ENCODE peak calls at places on chromosomes 1 and 21, in seven cellular contexts. One of them, this sample, is unnamed.

GRCh38 chr1:178650950-178651461 is 74.0 kb upstream of the RALGPS2 start:
- DNase-seq in T-cell: no peak
- DNase-seq in nucleus accumbens: no peak
- DNase-seq in AG20443: no peak
- DNase-seq in cardiac muscle cell: no peak
- DNase-seq in stimulated activated CD4-positive, alpha-beta T cell treated with anti-CD3 and anti-CD28 coated beads, Interleukin-2, amount 100 ng/mL, for 24 hours: no peak
- DNase-seq in RKO: peak; percentile 14
- DNase-seq in this sample: no peak

GRCh38 chr21:41065539-41065938 is 102.4 kb upstream of the BACE2 start:
- DNase-seq in T-cell: no peak
- DNase-seq in AG20443: no peak
- DNase-seq in stimulated activated CD4-positive, alpha-beta T cell treated with anti-CD3 and anti-CD28 coated beads, Interleukin-2, amount 100 ng/mL, for 24 hours: no peak
- DNase-seq in nucleus accumbens: no peak
- DNase-seq in RKO: no peak
- DNase-seq in cardiac muscle cell: no peak
- DNase-seq in this sample: no peak

GRCh38 chr1:30631700-30632099 is 91.7 kb downstream of the MATN1 start:
- DNase-seq in T-cell: no peak
- DNase-seq in cardiac muscle cell: no peak
- DNase-seq in nucleus accumbens: no peak
- DNase-seq in stimulated activated CD4-positive, alpha-beta T cell treated with anti-CD3 and anti-CD28 coated beads, Interleukin-2, amount 100 ng/mL, for 24 hours: no peak
- DNase-seq in RKO: no peak
- DNase-seq in AG20443: no peak
- DNase-seq in this sample: no peak

GRCh38 chr1:67830226-67830625 is 3.0 kb downstream of the GNG12 start:
- DNase-seq in AG20443: no peak
- DNase-seq in cardiac muscle cell: no peak
- DNase-seq in RKO: peak; percentile 91
- DNase-seq in stimulated activated CD4-positive, alpha-beta T cell treated with anti-CD3 and anti-CD28 coated beads, Interleukin-2, amount 100 ng/mL, for 24 hours: no peak
- DNase-seq in T-cell: no peak
- DNase-seq in nucleus accumbens: no peak
- DNase-seq in this sample: no peak

GRCh38 chr1:226751214-226751613 is 12.1 kb upstream of the ITPKB start:
- DNase-seq in stimulated activated CD4-positive, alpha-beta T cell treated with anti-CD3 and anti-CD28 coated beads, Interleukin-2, amount 100 ng/mL, for 24 hours: no peak
- DNase-seq in cardiac muscle cell: no peak
- DNase-seq in AG20443: no peak
- DNase-seq in RKO: no peak
- DNase-seq in nucleus accumbens: no peak
- DNase-seq in T-cell: no peak
- DNase-seq in this sample: no peak

GRCh38 chr1:62377043-62377562 is 57.9 kb upstream of the KANK4 start:
- DNase-seq in cardiac muscle cell: no peak
- DNase-seq in nucleus accumbens: no peak
- DNase-seq in RKO: no peak
- DNase-seq in T-cell: no peak
- DNase-seq in AG20443: no peak
- DNase-seq in stimulated activated CD4-positive, alpha-beta T cell treated with anti-CD3 and anti-CD28 coated beads, Interleukin-2, amount 100 ng/mL, for 24 hours: no peak
- DNase-seq in this sample: no peak

GRCh38 chr1:111197598-111198289 is 2.7 kb downstream of the DENND2D start:
- DNase-seq in nucleus accumbens: no peak
- DNase-seq in stimulated activated CD4-positive, alpha-beta T cell treated with anti-CD3 and anti-CD28 coated beads, Interleukin-2, amount 100 ng/mL, for 24 hours: peak; percentile 71
- DNase-seq in T-cell: peak; percentile 74
- DNase-seq in cardiac muscle cell: peak; percentile 47
- DNase-seq in RKO: no peak
- DNase-seq in AG20443: no peak
- DNase-seq in this sample: no peak

GRCh38 chr1:221998186-221998612 is 256.3 kb upstream of the DUSP10 start:
- DNase-seq in T-cell: no peak
- DNase-seq in AG20443: no peak
- DNase-seq in cardiac muscle cell: no peak
- DNase-seq in nucleus accumbens: no peak
- DNase-seq in stimulated activated CD4-positive, alpha-beta T cell treated with anti-CD3 and anti-CD28 coated beads, Interleukin-2, amount 100 ng/mL, for 24 hours: no peak
- DNase-seq in RKO: no peak
- DNase-seq in this sample: no peak

GRCh38 chr21:38241029-38241740 is 15.6 kb upstream of the KCNJ15 start:
- DNase-seq in nucleus accumbens: no peak
- DNase-seq in cardiac muscle cell: no peak
- DNase-seq in AG20443: peak; percentile 81
- DNase-seq in T-cell: no peak
- DNase-seq in stimulated activated CD4-positive, alpha-beta T cell treated with anti-CD3 and anti-CD28 coated beads, Interleukin-2, amount 100 ng/mL, for 24 hours: no peak
- DNase-seq in RKO: no peak
- DNase-seq in this sample: no peak

GRCh38 chr1:154141240-154141639 is 13.6 kb downstream of the NUP210L start:
- DNase-seq in nucleus accumbens: no peak
- DNase-seq in AG20443: peak; percentile 27
- DNase-seq in T-cell: no peak
- DNase-seq in cardiac muscle cell: no peak
- DNase-seq in RKO: no peak
- DNase-seq in stimulated activated CD4-positive, alpha-beta T cell treated with anti-CD3 and anti-CD28 coated beads, Interleukin-2, amount 100 ng/mL, for 24 hours: no peak
- DNase-seq in this sample: no peak

GRCh38 chr1:9413143-9413876 is 120.6 kb downstream of the SPSB1 start:
- DNase-seq in cardiac muscle cell: peak; percentile 80
- DNase-seq in AG20443: peak; percentile 89
- DNase-seq in T-cell: no peak
- DNase-seq in nucleus accumbens: no peak
- DNase-seq in stimulated activated CD4-positive, alpha-beta T cell treated with anti-CD3 and anti-CD28 coated beads, Interleukin-2, amount 100 ng/mL, for 24 hours: peak; percentile 72
- DNase-seq in RKO: no peak
- DNase-seq in this sample: peak; percentile 67

GRCh38 chr1:198657550-198658064 is 18.8 kb downstream of the PTPRC start:
- DNase-seq in AG20443: peak; percentile 73
- DNase-seq in cardiac muscle cell: no peak
- DNase-seq in nucleus accumbens: no peak
- DNase-seq in RKO: no peak
- DNase-seq in T-cell: no peak
- DNase-seq in stimulated activated CD4-positive, alpha-beta T cell treated with anti-CD3 and anti-CD28 coated beads, Interleukin-2, amount 100 ng/mL, for 24 hours: no peak
- DNase-seq in this sample: peak; percentile 91

GRCh38 chr1:29650476-29650875 is 414.2 kb downstream of the PTPRU start:
- DNase-seq in cardiac muscle cell: no peak
- DNase-seq in RKO: no peak
- DNase-seq in nucleus accumbens: no peak
- DNase-seq in T-cell: no peak
- DNase-seq in AG20443: no peak
- DNase-seq in stimulated activated CD4-positive, alpha-beta T cell treated with anti-CD3 and anti-CD28 coated beads, Interleukin-2, amount 100 ng/mL, for 24 hours: no peak
- DNase-seq in this sample: no peak

GRCh38 chr1:47229031-47229831 is 2.8 kb downstream of the TAL1 start:
- DNase-seq in cardiac muscle cell: no peak
- DNase-seq in RKO: no peak
- DNase-seq in nucleus accumbens: no peak
- DNase-seq in AG20443: no peak
- DNase-seq in stimulated activated CD4-positive, alpha-beta T cell treated with anti-CD3 and anti-CD28 coated beads, Interleukin-2, amount 100 ng/mL, for 24 hours: no peak
- DNase-seq in T-cell: no peak
- DNase-seq in this sample: no peak

GRCh38 chr1:247146671-247147070 is 25.1 kb downstream of the ZNF124 start:
- DNase-seq in AG20443: no peak
- DNase-seq in stimulated activated CD4-positive, alpha-beta T cell treated with anti-CD3 and anti-CD28 coated beads, Interleukin-2, amount 100 ng/mL, for 24 hours: no peak
- DNase-seq in RKO: peak; percentile 35
- DNase-seq in cardiac muscle cell: no peak
- DNase-seq in T-cell: no peak
- DNase-seq in nucleus accumbens: no peak
- DNase-seq in this sample: no peak

GRCh38 chr21:37435120-37435519 is 68.5 kb downstream of the DYRK1A start:
- DNase-seq in nucleus accumbens: peak; percentile 36
- DNase-seq in stimulated activated CD4-positive, alpha-beta T cell treated with anti-CD3 and anti-CD28 coated beads, Interleukin-2, amount 100 ng/mL, for 24 hours: no peak
- DNase-seq in AG20443: peak; percentile 73
- DNase-seq in T-cell: peak; percentile 50
- DNase-seq in RKO: peak; percentile 93
- DNase-seq in cardiac muscle cell: peak; percentile 95
- DNase-seq in this sample: peak; percentile 74

GRCh38 chr1:48236716-48237470 is 14.4 kb downstream of the SLC5A9 start:
- DNase-seq in nucleus accumbens: no peak
- DNase-seq in T-cell: no peak
- DNase-seq in AG20443: peak; percentile 70
- DNase-seq in cardiac muscle cell: peak; percentile 35
- DNase-seq in stimulated activated CD4-positive, alpha-beta T cell treated with anti-CD3 and anti-CD28 coated beads, Interleukin-2, amount 100 ng/mL, for 24 hours: no peak
- DNase-seq in RKO: peak; percentile 55
- DNase-seq in this sample: no peak

GRCh38 chr21:29230541-29231275 is 68.0 kb upstream of the BACH1 start:
- DNase-seq in AG20443: peak; percentile 51
- DNase-seq in T-cell: no peak
- DNase-seq in RKO: no peak
- DNase-seq in nucleus accumbens: no peak
- DNase-seq in stimulated activated CD4-positive, alpha-beta T cell treated with anti-CD3 and anti-CD28 coated beads, Interleukin-2, amount 100 ng/mL, for 24 hours: no peak
- DNase-seq in cardiac muscle cell: no peak
- DNase-seq in this sample: no peak

GRCh38 chr1:95809391-95809790 is 575.4 kb downstream of the RWDD3 start:
- DNase-seq in cardiac muscle cell: no peak
- DNase-seq in nucleus accumbens: no peak
- DNase-seq in RKO: no peak
- DNase-seq in stimulated activated CD4-positive, alpha-beta T cell treated with anti-CD3 and anti-CD28 coated beads, Interleukin-2, amount 100 ng/mL, for 24 hours: no peak
- DNase-seq in T-cell: no peak
- DNase-seq in AG20443: no peak
- DNase-seq in this sample: no peak

GRCh38 chr1:27632387-27633297 is 2.3 kb downstream of the FGR start:
- DNase-seq in stimulated activated CD4-positive, alpha-beta T cell treated with anti-CD3 and anti-CD28 coated beads, Interleukin-2, amount 100 ng/mL, for 24 hours: peak; percentile 55
- DNase-seq in nucleus accumbens: no peak
- DNase-seq in RKO: no peak
- DNase-seq in T-cell: no peak
- DNase-seq in AG20443: no peak
- DNase-seq in cardiac muscle cell: no peak
- DNase-seq in this sample: no peak

GRCh38 chr1:39672551-39672947 is 642 bp upstream of the NT5C1A start:
- DNase-seq in T-cell: no peak
- DNase-seq in stimulated activated CD4-positive, alpha-beta T cell treated with anti-CD3 and anti-CD28 coated beads, Interleukin-2, amount 100 ng/mL, for 24 hours: no peak
- DNase-seq in AG20443: no peak
- DNase-seq in nucleus accumbens: no peak
- DNase-seq in cardiac muscle cell: peak; percentile 26
- DNase-seq in RKO: no peak
- DNase-seq in this sample: no peak